ENCODE peak calls at places on chromosomes 13 and 19, in six cellular contexts. D is tibial artery, J is HFF-Myc, X is upper lobe of right lung, W is HCT116, Q is A673. A is an unnamed sample.

GRCh38 chr13:66409542-66409941 is 820.6 kb downstream of the PCDH9 start:
- DNase-seq in W (no peak), Q (no peak), D (no peak), J (no peak), X (no peak), A (no peak)

GRCh38 chr13:44231786-44232516 is 141.7 kb upstream of the SERP2 start:
- DNase-seq in W (peak), D (peak), Q (no peak), J (peak), X (peak), A (peak)

GRCh38 chr13:43269037-43269476 is 245.7 kb downstream of the DNAJC15 start:
- DNase-seq in X (no peak), D (no peak), W (no peak), J (peak), Q (no peak), A (no peak)

GRCh38 chr13:50353651-50354415 is 338.6 kb downstream of the KCNRG start:
- DNase-seq in J (no peak), X (no peak), W (no peak), Q (peak), D (no peak), A (no peak)

GRCh38 chr13:78160793-78161192 is 242.2 kb upstream of the EDNRB start:
- DNase-seq in X (no peak), D (no peak), J (peak), W (no peak), Q (no peak), A (no peak)

GRCh38 chr13:40207110-40207478 is 459.3 kb downstream of the FOXO1 start:
- DNase-seq in W (no peak), X (no peak), D (no peak), Q (no peak), J (no peak), A (no peak)

GRCh38 chr13:93953856-93954255 is 525.6 kb downstream of the DCT start:
- DNase-seq in X (no peak), Q (no peak), W (no peak), D (no peak), J (no peak), A (no peak)

GRCh38 chr19:10587022-10587838 is at the start of gene AP1M2:
- DNase-seq in D (no peak), W (peak), J (no peak), Q (no peak), X (peak), A (peak)

GRCh38 chr19:31955884-31956283 is 389.5 kb upstream of the ZNF507 start:
- DNase-seq in X (no peak), W (no peak), D (no peak), Q (no peak), J (no peak), A (no peak)

GRCh38 chr13:31437975-31438374 is 238.2 kb downstream of the B3GLCT start:
- DNase-seq in X (no peak), Q (no peak), W (no peak), J (no peak), D (no peak), A (no peak)

GRCh38 chr19:30596813-30597399 is 224.7 kb downstream of the ZNF536 start:
- DNase-seq in W (no peak), X (no peak), D (no peak), Q (no peak), J (no peak), A (peak)

GRCh38 chr19:3423183-3423829 is 56.9 kb downstream of the NFIC start:
- DNase-seq in J (no peak), Q (no peak), D (no peak), W (no peak), X (no peak), A (peak)

GRCh38 chr13:48808689-48809088 is 155.0 kb downstream of the CYSLTR2 start:
- DNase-seq in D (no peak), X (no peak), J (no peak), W (no peak), Q (no peak), A (no peak)

GRCh38 chr13:99908129-99908805 is 63.3 kb downstream of the ZIC5 start:
- DNase-seq in J (no peak), W (no peak), X (no peak), Q (no peak), D (no peak), A (no peak)

GRCh38 chr13:79098603-79099002 is 307.5 kb downstream of the RBM26 start:
- DNase-seq in J (no peak), W (no peak), X (no peak), D (no peak), Q (no peak), A (no peak)

GRCh38 chr19:43606569-43607229 is 5.2 kb upstream of the SRRM5 start:
- DNase-seq in J (no peak), W (no peak), D (no peak), X (no peak), Q (peak), A (no peak)

GRCh38 chr13:104460553-104460952 is 1394.3 kb upstream of the SLC10A2 start:
- DNase-seq in Q (no peak), X (no peak), D (no peak), W (no peak), J (no peak), A (no peak)

GRCh38 chr13:51704399-51705306 is 99.3 kb downstream of the DHRS12 start:
- DNase-seq in W (no peak), J (no peak), D (no peak), X (no peak), Q (no peak), A (no peak)

GRCh38 chr13:71217827-71218226 is 649.2 kb downstream of the DACH1 start:
- DNase-seq in X (peak), W (no peak), Q (no peak), J (no peak), D (no peak), A (no peak)

GRCh38 chr13:111853766-111854165 is 213.2 kb upstream of the SOX1 start:
- DNase-seq in Q (no peak), X (no peak), J (no peak), W (no peak), D (peak), A (no peak)

GRCh38 chr13:20383058-20383457 is 142.6 kb downstream of the CRYL1 start:
- DNase-seq in D (no peak), W (no peak), Q (no peak), J (no peak), X (no peak), A (no peak)

DNA sequence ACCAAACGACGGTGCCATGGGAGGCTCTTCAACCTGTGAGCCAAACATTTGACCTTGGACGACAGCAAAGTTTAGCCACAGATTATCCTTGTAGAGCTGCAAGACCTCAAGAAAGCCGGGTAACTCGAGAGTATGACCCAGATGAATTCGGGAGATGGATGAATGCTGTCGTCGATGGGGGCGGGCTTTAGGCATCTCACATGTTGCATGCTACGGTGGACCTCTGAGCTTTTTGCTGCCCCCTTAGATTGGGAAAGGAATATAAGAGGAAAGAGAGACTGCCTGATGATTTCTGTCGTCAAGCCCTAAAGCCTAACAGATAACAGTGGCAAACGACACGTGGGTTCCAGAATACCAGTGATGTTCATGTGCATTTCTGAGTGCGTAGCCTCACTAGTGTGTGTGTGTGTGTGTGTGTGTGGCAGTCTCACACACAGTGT is 716 bp upstream of the ABCC4 start:
- DNase-seq in X (no peak), D (no peak), Q (peak), W (no peak), J (no peak), A (no peak)
- H3K4me3 ChIP-seq in X (peak), D (peak), Q (peak), W (peak), J (peak), A (peak)

DNA sequence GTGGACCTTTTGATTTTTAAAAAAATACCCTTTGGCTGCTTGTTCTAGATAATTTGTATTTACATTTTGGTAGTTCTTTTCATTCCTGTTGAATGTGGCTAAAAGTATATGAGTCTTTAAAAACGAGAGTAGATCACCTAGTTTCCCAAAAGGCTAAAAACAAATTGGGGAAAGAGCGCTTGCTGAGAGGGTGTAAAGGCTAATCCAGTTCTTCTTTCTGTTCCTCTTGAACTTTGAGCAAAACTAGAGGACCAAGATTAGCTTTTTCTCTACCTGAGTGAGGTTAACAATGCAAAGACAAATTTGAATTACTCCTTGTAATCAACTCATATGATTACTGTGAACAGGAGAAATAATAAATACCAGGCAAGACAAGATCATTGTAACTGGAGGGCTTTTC is 2513.2 kb downstream of the PCDH9 start:
- DNase-seq in X (no peak), D (no peak), J (no peak), Q (no peak), W (no peak), A (no peak)
- H3K4me3 ChIP-seq in X (no peak), D (no peak), J (no peak), Q (no peak), W (no peak), A (no peak)

GRCh38 chr19:14554382-14554812 is 17.5 kb downstream of the NDUFB7 start:
- DNase-seq in J (no peak), Q (no peak), D (no peak), W (no peak), X (no peak), A (peak)

GRCh38 chr19:14556662-14557188 is 15.1 kb downstream of the NDUFB7 start:
- DNase-seq in J (no peak), D (peak), Q (peak), X (peak), W (peak), A (peak)

GRCh38 chr19:14558370-14559066 is 13.3 kb downstream of the NDUFB7 start:
- DNase-seq in X (no peak), Q (no peak), J (no peak), D (no peak), W (no peak), A (peak)

GRCh38 chr19:14553939-14554243 is 18.0 kb downstream of the NDUFB7 start:
- DNase-seq in J (no peak), W (no peak), Q (no peak), X (no peak), D (no peak), A (peak)

DNA sequence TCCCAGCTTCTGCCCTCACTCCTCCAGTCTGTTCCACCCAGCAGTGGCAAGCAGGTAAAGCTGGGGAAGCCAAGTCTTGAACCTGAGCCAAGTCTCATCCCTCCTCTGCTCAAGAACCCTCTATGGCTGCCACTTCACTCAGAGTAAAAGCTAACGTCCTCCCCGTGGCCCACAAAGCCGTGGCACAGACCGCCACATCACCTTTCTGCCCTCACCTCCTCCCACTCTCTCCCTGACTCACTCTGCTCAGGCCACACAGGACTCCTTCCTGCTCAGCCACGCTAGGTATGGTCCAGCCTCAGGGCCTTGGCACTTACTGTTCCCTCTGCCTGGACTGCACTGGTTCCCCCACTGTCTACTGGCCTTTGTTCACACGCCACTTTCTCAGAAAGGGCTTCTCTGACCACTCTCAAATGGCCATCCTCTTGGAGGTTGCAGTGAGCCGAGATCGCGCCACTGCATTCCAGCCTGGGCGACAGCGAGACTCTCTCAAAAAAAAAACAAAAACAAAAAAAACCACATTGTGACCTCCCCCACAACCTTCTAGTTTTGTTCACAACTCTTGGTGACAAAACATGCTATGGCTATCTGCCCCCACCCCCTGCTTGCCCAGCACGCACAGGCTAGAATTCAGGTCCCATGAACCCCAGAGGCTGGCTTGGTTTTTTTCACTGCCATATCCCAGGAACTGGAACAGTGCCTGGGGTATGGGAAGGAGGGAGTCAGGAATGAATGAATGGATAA is 15.8 kb downstream of the NDUFB7 start:
- DNase-seq in Q (no peak), W (no peak), X (no peak), D (no peak), J (no peak), A (no peak)
- H3K4me3 ChIP-seq in Q (no peak), W (no peak), X (peak), D (peak), J (no peak), A (no peak)

GRCh38 chr13:110305544-110305943 is 1.4 kb downstream of the COL4A1 start:
- DNase-seq in J (no peak), W (no peak), D (no peak), Q (no peak), X (no peak), A (no peak)

GRCh38 chr13:110305949-110306339 is 1.0 kb downstream of the COL4A1 start:
- DNase-seq in D (peak), J (no peak), W (no peak), Q (peak), X (no peak), A (no peak)

GRCh38 chr13:110304256-110304655 is 2.7 kb downstream of the COL4A1 start:
- DNase-seq in W (no peak), X (no peak), D (no peak), Q (no peak), J (no peak), A (no peak)

GRCh38 chr13:110303644-110304043 is 3.3 kb downstream of the COL4A1 start:
- DNase-seq in J (no peak), Q (no peak), W (no peak), X (no peak), D (no peak), A (no peak)

GRCh38 chr13:110305001-110305400 is 2.0 kb downstream of the COL4A1 start:
- DNase-seq in J (no peak), Q (no peak), X (no peak), W (no peak), D (no peak), A (no peak)
- H3K4me3 ChIP-seq in J (peak), Q (peak), X (peak), W (no peak), D (peak), A (no peak)

GRCh38 chr19:53576941-53577653 is 39.2 kb downstream of the ZNF331 start:
- DNase-seq in D (peak), Q (no peak), J (no peak), X (peak), W (no peak), A (no peak)
- H3K4me3 ChIP-seq in D (no peak), Q (no peak), J (no peak), X (no peak), W (no peak), A (no peak)